ENCODE peak calls at places on chromosomes 5 and 9, in seven cellular contexts. F is psoas muscle; T is GM12892; N is NCI-H1694; V is H4; S is hypothalamus; Z is activated T-cell treated with anti-CD3 and anti-CD28 coated beads, Interleukin-2, amount 50 U/mL, for 24 hours. I is an unnamed sample.

GRCh38 chr5:116442095-116442534 is 132.5 kb downstream of the SEMA6A start:
- DNase-seq in T (no peak), F (peak), Z (no peak), V (peak), S (peak), N (peak), I (no peak)

GRCh38 chr5:24788829-24789509 is 144.2 kb upstream of the CDH10 start:
- DNase-seq in F (no peak), S (no peak), T (no peak), N (no peak), V (peak), Z (no peak), I (no peak)

GRCh38 chr5:2464141-2464540 is 287.3 kb downstream of the IRX2 start:
- DNase-seq in F (no peak), T (no peak), N (no peak), Z (no peak), S (no peak), V (no peak), I (no peak)

GRCh38 chr5:110402562-110402961 is 323.9 kb downstream of the TMEM232 start:
- DNase-seq in S (no peak), T (no peak), F (no peak), N (no peak), V (no peak), Z (no peak), I (no peak)

GRCh38 chr9:121299467-121300282 is 31.7 kb downstream of the GSN start:
- DNase-seq in F (peak), V (no peak), N (peak), T (peak), Z (peak), S (peak), I (peak)

GRCh38 chr5:114152656-114153360 is 209.1 kb upstream of the KCNN2 start:
- DNase-seq in S (no peak), Z (no peak), V (no peak), F (no peak), N (no peak), T (no peak), I (no peak)

GRCh38 chr5:147876141-147876540 is 2.4 kb upstream of the SCGB3A2 start:
- DNase-seq in Z (no peak), N (no peak), F (no peak), V (no peak), T (no peak), S (no peak), I (no peak)

GRCh38 chr9:107631788-107632187 is 142.2 kb upstream of the KLF4 start:
- DNase-seq in Z (no peak), S (no peak), V (no peak), N (no peak), F (no peak), T (no peak), I (no peak)

GRCh38 chr9:89153618-89154017 is 25.0 kb downstream of the SHC3 start:
- DNase-seq in S (no peak), T (no peak), Z (peak), N (no peak), V (peak), F (peak), I (no peak)

GRCh38 chr9:128251701-128252100 is 24.1 kb downstream of the GOLGA2 start:
- DNase-seq in Z (no peak), V (no peak), N (no peak), S (no peak), T (no peak), F (no peak), I (no peak)

I was measured in 8988T.